ENCODE peak calls at places on chromosomes 16 and 17, in four cellular contexts. L is HepG2, F is prostate gland, W is GM23338. X is an unnamed sample.
A peak's percentile ranks its signal among the peaks of the same experiment; 100 is the strongest.

GRCh38 chr17:12821376-12821940 is 32.2 kb downstream of the ARHGAP44 start:
- DNase-seq in L (no peak), F (peak; percentile 16), W (no peak), X (no peak)

GRCh38 chr17:3527468-3527867 is 30.1 kb downstream of the TRPV3 start:
- DNase-seq in L (no peak), F (no peak), W (no peak), X (no peak)

GRCh38 chr16:15775663-15776304 is 81.0 kb downstream of the MYH11 start:
- DNase-seq in L (no peak), F (no peak), W (no peak), X (no peak)

GRCh38 chr16:82157836-82158235 is 12.2 kb downstream of the MPHOSPH6 start:
- DNase-seq in L (no peak), F (no peak), W (no peak), X (no peak)

GRCh38 chr17:79847698-79848369 is 8.6 kb upstream of the CBX4 start:
- DNase-seq in L (no peak), F (no peak), W (no peak), X (no peak)

GRCh38 chr16:58329147-58329546 is 34.3 kb upstream of the PRSS54 start:
- DNase-seq in L (no peak), F (no peak), W (no peak), X (no peak)

GRCh38 chr16:54290203-54291106 is 3.9 kb upstream of the IRX3 start:
- DNase-seq in L (no peak), F (no peak), W (peak; percentile 69), X (no peak)

GRCh38 chr17:60087882-60088669 is 9.4 kb upstream of the HEATR6 start:
- DNase-seq in L (peak; percentile 41), F (no peak), W (peak; percentile 26), X (peak; percentile 42)

GRCh38 chr16:69325784-69326171 is 4.6 kb downstream of the PDF start:
- DNase-seq in L (no peak), F (no peak), W (no peak), X (no peak)

GRCh38 chr16:77304883-77305282 is 105.7 kb downstream of the SYCE1L start:
- DNase-seq in L (peak; percentile 34), F (no peak), W (no peak), X (no peak)

GRCh38 chr16:31052131-31052530 is 18.8 kb downstream of the STX4 start:
- DNase-seq in L (peak; percentile 45), F (no peak), W (no peak), X (no peak)

GRCh38 chr17:73943416-73943770 is 260.1 kb upstream of the RPL38 start:
- DNase-seq in L (no peak), F (no peak), W (no peak), X (no peak)

GRCh38 chr17:76562734-76563148 is 22.9 kb downstream of the PRCD start:
- DNase-seq in L (no peak), F (no peak), W (no peak), X (no peak)

GRCh38 chr16:57959121-57959520 is 11.8 kb downstream of the CNGB1 start:
- DNase-seq in L (no peak), F (no peak), W (no peak), X (no peak)

GRCh38 chr16:4373356-4373908 is 1.8 kb downstream of the VASN start:
- DNase-seq in L (no peak), F (no peak), W (no peak), X (no peak)

GRCh38 chr17:34116306-34116705 is 138.8 kb upstream of the CCL2 start:
- DNase-seq in L (no peak), F (no peak), W (no peak), X (no peak)

GRCh38 chr17:17663160-17664072 is 17.8 kb upstream of the RAI1 start:
- DNase-seq in L (peak; percentile 82), F (no peak), W (peak; percentile 90), X (peak; percentile 44)

GRCh38 chr16:3659200-3659599 is 4.7 kb downstream of the DNASE1 start:
- DNase-seq in L (no peak), F (no peak), W (no peak), X (no peak)

GRCh38 chr16:87950765-87951549 is at the start of gene BANP:
- DNase-seq in L (peak; percentile 99), F (peak; percentile 98), W (peak; percentile 100), X (peak; percentile 98)
- TF ChIP-seq POLR2AphosphoS5 in L (peak; percentile 72), F (peak; percentile 90), W (peak; percentile 64), X (peak; percentile 81)

GRCh38 chr17:83196088-83196765 is 116.8 kb downstream of the METRNL start:
- DNase-seq in L (no peak), F (no peak), W (no peak), X (no peak)

GRCh38 chr17:83194189-83194565 is 114.8 kb downstream of the METRNL start:
- DNase-seq in L (no peak), F (no peak), W (no peak), X (no peak)

GRCh38 chr17:83194761-83195329 is 115.4 kb downstream of the METRNL start:
- DNase-seq in L (no peak), F (no peak), W (no peak), X (no peak)

GRCh38 chr17:83196973-83197880 is 117.8 kb downstream of the METRNL start:
- DNase-seq in L (no peak), F (no peak), W (no peak), X (no peak)

DNA sequence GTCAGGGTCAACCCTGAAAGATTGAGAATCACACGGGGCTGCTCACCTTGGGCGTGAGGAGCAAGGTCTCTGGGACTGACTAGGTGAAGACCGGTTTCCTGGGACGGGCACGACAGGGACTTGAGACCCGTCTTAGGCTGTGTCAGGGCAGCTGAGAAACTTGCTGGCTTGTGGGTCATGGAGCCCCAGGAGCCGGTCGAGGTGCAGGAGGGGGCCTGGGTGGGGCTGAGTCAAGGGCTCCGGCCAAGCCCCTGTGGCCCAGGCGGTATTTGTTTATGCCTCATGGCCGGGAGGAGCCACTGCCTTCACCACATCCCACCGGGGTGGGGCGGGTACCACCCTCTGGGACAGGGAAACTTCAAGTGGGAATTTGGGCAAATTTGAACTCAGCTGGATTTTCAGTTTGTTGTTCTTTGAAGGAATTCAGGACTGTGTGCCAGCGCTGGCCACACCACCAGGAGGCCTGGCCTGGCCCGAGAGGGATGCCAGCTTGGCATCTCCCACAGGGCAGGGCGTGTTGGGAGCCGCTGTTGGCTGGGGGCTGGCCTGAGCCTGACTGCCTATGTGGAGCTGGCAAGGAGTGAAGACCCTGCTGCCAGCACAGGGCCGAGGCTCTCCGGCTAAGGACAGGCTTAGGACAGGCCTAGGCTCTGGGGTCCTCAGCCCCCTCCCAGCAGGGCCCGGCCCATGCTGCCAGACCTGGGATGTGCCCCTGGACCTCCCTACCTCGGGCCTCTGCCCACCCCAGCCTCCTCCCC is 116.1 kb downstream of the METRNL start:
- DNase-seq in L (no peak), F (peak; percentile 73), W (no peak), X (peak; percentile 77)
- H3K4me1 ChIP-seq in L (no peaks in the 10 kb centered on the region), F (no peaks in the 10 kb centered on the region), W (no peaks in the 10 kb centered on the region), X (peaks cover 19% of the 10 kb centered on the region)

GRCh38 chr16:85891033-85891775 is 7.8 kb upstream of the IRF8 start:
- DNase-seq in L (peak; percentile 29), F (peak; percentile 43), W (no peak), X (peak; percentile 41)
- H3K36me3 ChIP-seq in L (no peaks in the 10 kb centered on the region), F (no peaks in the 10 kb centered on the region), W (no peaks in the 10 kb centered on the region), X (no peaks in the 10 kb centered on the region)

GRCh38 chr16:7545251-7545650 is 212.6 kb downstream of the RBFOX1 start:
- DNase-seq in L (no peak), F (no peak), W (no peak), X (no peak)

GRCh38 chr16:7548796-7549318 is 216.2 kb downstream of the RBFOX1 start:
- DNase-seq in L (no peak), F (no peak), W (no peak), X (no peak)

GRCh38 chr16:7547736-7548135 is 215.1 kb downstream of the RBFOX1 start:
- DNase-seq in L (no peak), F (no peak), W (no peak), X (no peak)

GRCh38 chr16:7555459-7555858 is 222.8 kb downstream of the RBFOX1 start:
- DNase-seq in L (no peak), F (no peak), W (no peak), X (no peak)

GRCh38 chr16:7550096-7550495 is 217.5 kb downstream of the RBFOX1 start:
- DNase-seq in L (no peak), F (no peak), W (no peak), X (no peak)
- TF ChIP-seq POLR2AphosphoS5 in L (no peak), F (no peak), W (no peak), X (no peak)

X was measured in stomach.